ENCODE peak calls at places on chromosomes 12 and 14, in four cellular contexts. One of them, this sample, is unnamed.

GRCh38 chr14:92254786-92255185 is 68.2 kb upstream of the SLC24A4 start:
- DNase-seq in HT1080: no peak
- DNase-seq in naive B cell: no peak
- DNase-seq in kidney tubule cell: no peak
- DNase-seq in this sample: no peak

GRCh38 chr12:93827669-93828068 is 150.5 kb downstream of the CRADD start:
- DNase-seq in HT1080: no peak
- DNase-seq in kidney tubule cell: no peak
- DNase-seq in naive B cell: no peak
- DNase-seq in this sample: no peak

GRCh38 chr12:47155457-47156166 is 75.9 kb upstream of the AMIGO2 start:
- DNase-seq in naive B cell: no peak
- DNase-seq in kidney tubule cell: no peak
- DNase-seq in HT1080: no peak
- DNase-seq in this sample: no peak

GRCh38 chr12:117130806-117131205 is 31.6 kb upstream of the TESC start:
- DNase-seq in kidney tubule cell: peak
- DNase-seq in HT1080: no peak
- DNase-seq in naive B cell: no peak
- DNase-seq in this sample: no peak

GRCh38 chr14:60217713-60218112 is 31.3 kb upstream of the PPM1A start:
- DNase-seq in naive B cell: no peak
- DNase-seq in kidney tubule cell: no peak
- DNase-seq in HT1080: no peak
- DNase-seq in this sample: no peak

GRCh38 chr12:91272456-91273063 is 89.9 kb upstream of the DCN start:
- DNase-seq in naive B cell: no peak
- DNase-seq in HT1080: no peak
- DNase-seq in kidney tubule cell: no peak
- DNase-seq in this sample: no peak

GRCh38 chr12:120677765-120678473 is 9.0 kb upstream of the MLEC start:
- DNase-seq in naive B cell: peak
- DNase-seq in kidney tubule cell: peak
- DNase-seq in HT1080: peak
- DNase-seq in this sample: no peak

GRCh38 chr14:65297744-65298143 is 114.8 kb upstream of the FUT8 start:
- DNase-seq in naive B cell: no peak
- DNase-seq in HT1080: no peak
- DNase-seq in kidney tubule cell: no peak
- DNase-seq in this sample: no peak

GRCh38 chr14:99595034-99595433 is 9.0 kb downstream of the CCDC85C start:
- DNase-seq in HT1080: no peak
- DNase-seq in kidney tubule cell: peak
- DNase-seq in naive B cell: no peak
- DNase-seq in this sample: no peak

GRCh38 chr14:73745571-73746539 is 31.7 kb upstream of the PNMA1 start:
- DNase-seq in naive B cell: no peak
- DNase-seq in HT1080: no peak
- DNase-seq in kidney tubule cell: no peak
- DNase-seq in this sample: no peak

GRCh38 chr12:70467908-70468733 is 102.0 kb downstream of the KCNMB4 start:
- DNase-seq in naive B cell: no peak
- DNase-seq in HT1080: peak
- DNase-seq in kidney tubule cell: no peak
- DNase-seq in this sample: no peak

GRCh38 chr12:91332305-91332704 is 149.7 kb upstream of the DCN start:
- DNase-seq in HT1080: no peak
- DNase-seq in naive B cell: no peak
- DNase-seq in kidney tubule cell: no peak
- DNase-seq in this sample: no peak